ENCODE peak calls at places on chromosome 6, in six cellular contexts. D is endodermal cell, I is uterus, Q is IMR-90, U is neural progenitor cell, H is lower lobe of right lung. L is an unnamed sample.
A peak's percentile ranks its signal among the peaks of the same experiment; 100 is the strongest.

GRCh38 chr6:122657601-122658000 is 47.4 kb downstream of the PKIB start:
- DNase-seq in D (no peak), I (no peak), Q (peak; percentile 22), U (no peak), H (no peak), L (peak; percentile 18)

GRCh38 chr6:20680697-20681165 is 146.5 kb downstream of the CDKAL1 start:
- DNase-seq in D (no peak), I (no peak), Q (peak; percentile 23), U (no peak), H (no peak), L (peak; percentile 22)

GRCh38 chr6:6346427-6346826 is 26.0 kb upstream of the F13A1 start:
- DNase-seq in D (no peak), I (no peak), Q (no peak), U (no peak), H (no peak), L (no peak)

GRCh38 chr6:49541210-49541724 is 9.2 kb upstream of the C6orf141 start:
- DNase-seq in D (no peak), I (no peak), Q (peak; percentile 52), U (no peak), H (no peak), L (peak; percentile 90)

GRCh38 chr6:127592964-127593363 is 16.0 kb downstream of the C6orf58 start:
- DNase-seq in D (peak; percentile 60), I (no peak), Q (no peak), U (no peak), H (no peak), L (no peak)

GRCh38 chr6:12064538-12064937 is 52.4 kb downstream of the HIVEP1 start:
- DNase-seq in D (no peak), I (no peak), Q (no peak), U (no peak), H (no peak), L (no peak)

GRCh38 chr6:51466427-51466826 is 621.0 kb downstream of the PKHD1 start:
- DNase-seq in D (no peak), I (no peak), Q (no peak), U (peak; percentile 59), H (no peak), L (no peak)

GRCh38 chr6:46651006-46651405 is 1.6 kb downstream of the CYP39A1 start:
- DNase-seq in D (no peak), I (no peak), Q (peak; percentile 2), U (no peak), H (no peak), L (peak; percentile 67)

GRCh38 chr6:35195120-35195780 is 18.5 kb upstream of the SCUBE3 start:
- DNase-seq in D (no peak), I (no peak), Q (no peak), U (no peak), H (no peak), L (no peak)

GRCh38 chr6:107629545-107630147 is 139.7 kb downstream of the SOBP start:
- DNase-seq in D (no peak), I (no peak), Q (peak; percentile 35), U (no peak), H (no peak), L (peak; percentile 20)

GRCh38 chr6:168597471-168597875 is 156.5 kb downstream of the SMOC2 start:
- DNase-seq in D (no peak), I (peak; percentile 14), Q (no peak), U (no peak), H (no peak), L (no peak)

GRCh38 chr6:159077123-159077522 is 32.3 kb upstream of the TAGAP start:
- DNase-seq in D (peak; percentile 32), I (peak; percentile 63), Q (no peak), U (no peak), H (no peak), L (no peak)

GRCh38 chr6:8132130-8132529 is 29.8 kb upstream of the EEF1E1 start:
- DNase-seq in D (no peak), I (no peak), Q (no peak), U (no peak), H (no peak), L (no peak)

GRCh38 chr6:105402981-105403935 is at the start of gene PREP:
- DNase-seq in D (peak; percentile 85), I (peak; percentile 68), Q (peak; percentile 81), U (peak; percentile 92), H (peak; percentile 92), L (peak; percentile 84)

GRCh38 chr6:32529697-32530429 is at the start of gene HLA-DRB5:
- DNase-seq in D (no peak), I (peak; percentile 32), Q (no peak), U (no peak), H (peak; percentile 75), L (no peak)

GRCh38 chr6:95431637-95432228 is 145.6 kb upstream of the MANEA start:
- DNase-seq in D (peak; percentile 82), I (no peak), Q (peak; percentile 40), U (peak; percentile 37), H (no peak), L (peak; percentile 30)

GRCh38 chr6:135909737-135910387 is 58.4 kb downstream of the PDE7B start:
- DNase-seq in D (peak; percentile 85), I (no peak), Q (peak; percentile 36), U (peak; percentile 84), H (no peak), L (no peak)

GRCh38 chr6:15400572-15401004 is 154.7 kb downstream of the JARID2 start:
- DNase-seq in D (peak; percentile 64), I (peak; percentile 41), Q (peak; percentile 16), U (peak; percentile 61), H (peak; percentile 65), L (peak; percentile 70)

GRCh38 chr6:11205721-11206120 is 26.7 kb downstream of the NEDD9 start:
- DNase-seq in D (peak; percentile 16), I (no peak), Q (no peak), U (no peak), H (no peak), L (no peak)

GRCh38 chr6:134938896-134939295 is 11.0 kb downstream of the ALDH8A1 start:
- DNase-seq in D (no peak), I (no peak), Q (peak; percentile 72), U (no peak), H (no peak), L (peak; percentile 8)

GRCh38 chr6:32819729-32820128 is 2.9 kb upstream of the HLA-DOB start:
- DNase-seq in D (no peak), I (no peak), Q (peak; percentile 79), U (no peak), H (no peak), L (peak; percentile 62)

GRCh38 chr6:136103763-136104311 is 146.3 kb downstream of the MTFR2 start:
- DNase-seq in D (peak; percentile 75), I (peak; percentile 61), Q (no peak), U (peak; percentile 42), H (no peak), L (peak; percentile 89)

GRCh38 chr6:104941694-104942177 is 15.2 kb upstream of the LIN28B start:
- DNase-seq in D (no peak), I (no peak), Q (no peak), U (peak; percentile 34), H (no peak), L (peak; percentile 23)

GRCh38 chr6:161245363-161245762 is 28.5 kb downstream of the AGPAT4 start:
- DNase-seq in D (no peak), I (no peak), Q (no peak), U (no peak), H (no peak), L (no peak)

GRCh38 chr6:56745971-56746370 is 103.3 kb upstream of the DST start:
- DNase-seq in D (no peak), I (no peak), Q (no peak), U (no peak), H (no peak), L (no peak)

GRCh38 chr6:150685860-150686259 is 86.2 kb downstream of the PLEKHG1 start:
- DNase-seq in D (peak; percentile 89), I (peak; percentile 28), Q (peak; percentile 1), U (peak; percentile 48), H (peak; percentile 58), L (no peak)

GRCh38 chr6:26163733-26164505 is 76.7 kb downstream of the HFE start:
- DNase-seq in D (no peak), I (no peak), Q (no peak), U (no peak), H (no peak), L (no peak)

GRCh38 chr6:21764989-21765388 is 171.4 kb downstream of the SOX4 start:
- DNase-seq in D (no peak), I (no peak), Q (no peak), U (no peak), H (no peak), L (no peak)

GRCh38 chr6:78867020-78867369 is 356 bp upstream of the IRAK1BP1 start:
- DNase-seq in D (no peak), I (no peak), Q (no peak), U (no peak), H (no peak), L (no peak)

GRCh38 chr6:128131566-128131965 is 230.7 kb upstream of the THEMIS start:
- DNase-seq in D (no peak), I (no peak), Q (peak; percentile 65), U (no peak), H (no peak), L (peak; percentile 11)

GRCh38 chr6:782141-782540 is 89.2 kb upstream of the EXOC2 start:
- DNase-seq in D (no peak), I (no peak), Q (no peak), U (no peak), H (no peak), L (no peak)

GRCh38 chr6:781350-781961 is 88.5 kb upstream of the EXOC2 start:
- DNase-seq in D (no peak), I (no peak), Q (no peak), U (no peak), H (no peak), L (no peak)

GRCh38 chr6:780669-781068 is 87.7 kb upstream of the EXOC2 start:
- DNase-seq in D (no peak), I (no peak), Q (no peak), U (no peak), H (no peak), L (no peak)

GRCh38 chr6:775863-776262 is 82.9 kb upstream of the EXOC2 start:
- DNase-seq in D (no peak), I (no peak), Q (no peak), U (no peak), H (no peak), L (no peak)

GRCh38 chr6:776394-777041 is 83.6 kb upstream of the EXOC2 start:
- DNase-seq in D (no peak), I (no peak), Q (no peak), U (no peak), H (no peak), L (no peak)
- H3K36me3 ChIP-seq in D (no peaks in the 10 kb centered on the region), I (no peaks in the 10 kb centered on the region), Q (no peaks in the 10 kb centered on the region), U (no peaks in the 10 kb centered on the region), H (no peaks in the 10 kb centered on the region), L (no peaks in the 10 kb centered on the region)

GRCh38 chr6:14000901-14001300 is 76.1 kb downstream of the RNF182 start:
- DNase-seq in D (no peak), I (no peak), Q (peak; percentile 24), U (no peak), H (no peak), L (no peak)
- H3K36me3 ChIP-seq in D (no peaks in the 10 kb centered on the region), I (no peaks in the 10 kb centered on the region), Q (no peaks in the 10 kb centered on the region), U (no peaks in the 10 kb centered on the region), H (no peaks in the 10 kb centered on the region), L (no peaks in the 10 kb centered on the region)

GRCh38 chr6:36209606-36210005 is 13.1 kb downstream of the BRPF3 start:
- DNase-seq in D (no peak), I (no peak), Q (no peak), U (no peak), H (no peak), L (no peak)
- H3K36me3 ChIP-seq in D (peaks cover 97% of the 10 kb centered on the region), I (no peaks in the 10 kb centered on the region), Q (peaks cover 67% of the 10 kb centered on the region), U (peaks cover 6% of the 10 kb centered on the region), H (peaks cover 98% of the 10 kb centered on the region), L (peaks cover 97% of the 10 kb centered on the region)

GRCh38 chr6:162344301-162344700 is 383.3 kb downstream of the PRKN start:
- DNase-seq in D (no peak), I (no peak), Q (no peak), U (no peak), H (no peak), L (no peak)
- H3K36me3 ChIP-seq in D (no peaks in the 10 kb centered on the region), I (no peaks in the 10 kb centered on the region), Q (no peaks in the 10 kb centered on the region), U (no peaks in the 10 kb centered on the region), H (no peaks in the 10 kb centered on the region), L (no peaks in the 10 kb centered on the region)

GRCh38 chr6:30894381-30894780 is 10.1 kb downstream of the DDR1 start:
- DNase-seq in D (no peak), I (no peak), Q (no peak), U (no peak), H (peak; percentile 30), L (no peak)
- H3K36me3 ChIP-seq in D (peaks cover 44% of the 10 kb centered on the region), I (no peaks in the 10 kb centered on the region), Q (peaks cover 74% of the 10 kb centered on the region), U (no peaks in the 10 kb centered on the region), H (peaks cover 82% of the 10 kb centered on the region), L (peaks cover 52% of the 10 kb centered on the region)